ENCODE peak calls at places on chromosomes 5 and 9, in six cellular contexts. S is ELR; M is stimulated activated CD8-positive, alpha-beta memory T cell treated with anti-CD3 and anti-CD28 coated beads, Interleukin-4, amount 100 ng/mL, for 24 hours; T is ascending aorta; F is T-helper 9 cell; V is cardiac muscle cell. O is an unnamed sample.
A peak's percentile ranks its signal among the peaks of the same experiment; 100 is the strongest.

GRCh38 chr9:98709968-98710965 is 1.5 kb upstream of the GABBR2 start:
- DNase-seq in S (peak; percentile 57), M (no peak), T (no peak), F (no peak), V (peak; percentile 82), O (no peak)

GRCh38 chr5:90015584-90016018 is 394.0 kb downstream of the CETN3 start:
- DNase-seq in S (peak; percentile 37), M (no peak), T (no peak), F (no peak), V (peak; percentile 70), O (no peak)

GRCh38 chr5:128287740-128288139 is 204.2 kb downstream of the SLC12A2 start:
- DNase-seq in S (no peak), M (no peak), T (no peak), F (no peak), V (no peak), O (no peak)

GRCh38 chr9:120900821-120901220 is 23.8 kb upstream of the PHF19 start:
- DNase-seq in S (no peak), M (no peak), T (no peak), F (no peak), V (no peak), O (no peak)

GRCh38 chr5:6423327-6424109 is 25.1 kb upstream of the UBE2QL1 start:
- DNase-seq in S (no peak), M (no peak), T (no peak), F (no peak), V (no peak), O (no peak)

GRCh38 chr9:34550681-34551270 is 28.0 kb upstream of the ENHO start:
- DNase-seq in S (no peak), M (no peak), T (no peak), F (no peak), V (no peak), O (no peak)

GRCh38 chr5:122156724-122157325 is 27.5 kb downstream of the ZNF474 start:
- DNase-seq in S (peak; percentile 74), M (no peak), T (no peak), F (no peak), V (peak; percentile 68), O (peak; percentile 38)

GRCh38 chr5:147857302-147858129 is 21.0 kb upstream of the SCGB3A2 start:
- DNase-seq in S (peak; percentile 59), M (peak; percentile 6), T (no peak), F (peak; percentile 2), V (peak; percentile 71), O (peak; percentile 53)

GRCh38 chr5:135539430-135540005 is 3.8 kb upstream of the NEUROG1 start:
- DNase-seq in S (no peak), M (no peak), T (no peak), F (no peak), V (no peak), O (no peak)

GRCh38 chr5:59593608-59594007 is 299.9 kb downstream of the PDE4D start:
- DNase-seq in S (no peak), M (no peak), T (no peak), F (no peak), V (no peak), O (no peak)

GRCh38 chr9:22813520-22813919 is 366.9 kb downstream of the DMRTA1 start:
- DNase-seq in S (peak; percentile 43), M (no peak), T (no peak), F (no peak), V (no peak), O (peak; percentile 10)

GRCh38 chr9:26219961-26220360 is 541.7 kb upstream of the TUSC1 start:
- DNase-seq in S (no peak), M (no peak), T (no peak), F (no peak), V (peak; percentile 20), O (no peak)

GRCh38 chr9:1231998-1232919 is 182.1 kb downstream of the DMRT2 start:
- DNase-seq in S (peak; percentile 54), M (no peak), T (no peak), F (no peak), V (peak; percentile 91), O (no peak)

GRCh38 chr5:119255571-119256356 is 100.1 kb upstream of the TNFAIP8 start:
- DNase-seq in S (peak; percentile 53), M (no peak), T (no peak), F (no peak), V (peak; percentile 33), O (peak; percentile 40)

GRCh38 chr9:34610434-34611206 is 1.3 kb downstream of the RPP25L start:
- DNase-seq in S (no peak), M (no peak), T (no peak), F (no peak), V (no peak), O (no peak)

GRCh38 chr5:106172681-106173532 is 1497.8 kb downstream of the EFNA5 start:
- DNase-seq in S (no peak), M (no peak), T (no peak), F (no peak), V (peak; percentile 25), O (no peak)

GRCh38 chr5:124956471-124957029 is 210.1 kb upstream of the ZNF608 start:
- DNase-seq in S (no peak), M (no peak), T (no peak), F (no peak), V (no peak), O (no peak)

GRCh38 chr9:131017067-131017466 is 8.1 kb downstream of the LAMC3 start:
- DNase-seq in S (no peak), M (no peak), T (no peak), F (no peak), V (no peak), O (no peak)

GRCh38 chr5:178180141-178180863 is 6.9 kb downstream of the GMCL2 start:
- DNase-seq in S (no peak), M (no peak), T (no peak), F (no peak), V (no peak), O (no peak)

GRCh38 chr5:5886353-5886752 is 463.9 kb downstream of the ICE1 start:
- DNase-seq in S (no peak), M (no peak), T (no peak), F (no peak), V (no peak), O (no peak)

GRCh38 chr5:54553659-54554207 is 36.2 kb downstream of the SNX18 start:
- DNase-seq in S (no peak), M (no peak), T (no peak), F (no peak), V (no peak), O (no peak)

GRCh38 chr5:139408191-139408590 is 4.3 kb upstream of the SPATA24 start:
- DNase-seq in S (no peak), M (no peak), T (no peak), F (no peak), V (no peak), O (no peak)

GRCh38 chr9:105311317-105311716 is 66.9 kb downstream of the SLC44A1 start:
- DNase-seq in S (no peak), M (no peak), T (no peak), F (no peak), V (no peak), O (no peak)

GRCh38 chr5:135462304-135462703 is 10.2 kb upstream of the TIFAB start:
- DNase-seq in S (peak; percentile 75), M (no peak), T (no peak), F (peak; percentile 21), V (peak; percentile 47), O (peak; percentile 93)

GRCh38 chr5:136058031-136058971 is 29.5 kb downstream of the TGFBI start:
- DNase-seq in S (peak; percentile 99), M (no peak), T (peak; percentile 40), F (no peak), V (peak; percentile 99), O (no peak)